ENCODE peak calls at places on chromosomes 12 and 14, in six cellular contexts. Y, Z, S, M, F and H are unnamed samples.

GRCh38 chr14:88553886-88554457 is 835 bp downstream of the PTPN21 start:
- DNase-seq in Y (peak; percentile 19), Z (no peak), S (peak; percentile 33), M (no peak), F (peak; percentile 36), H (no peak)

GRCh38 chr12:80230068-80230467 is 130.7 kb downstream of the OTOGL start:
- DNase-seq in Y (no peak), Z (no peak), S (peak; percentile 86), M (no peak), F (no peak), H (no peak)

GRCh38 chr12:69309461-69309860 is 38.7 kb upstream of the LYZ start:
- DNase-seq in Y (no peak), Z (peak; percentile 19), S (peak; percentile 20), M (no peak), F (peak; percentile 3), H (no peak)

GRCh38 chr12:82182601-82183000 is 175.6 kb downstream of the CCDC59 start:
- DNase-seq in Y (no peak), Z (no peak), S (peak; percentile 8), M (no peak), F (no peak), H (no peak)

GRCh38 chr14:74579447-74580274 is 32.4 kb downstream of the LTBP2 start:
- DNase-seq in Y (peak; percentile 93), Z (no peak), S (peak; percentile 88), M (peak; percentile 12), F (peak; percentile 85), H (no peak)

GRCh38 chr14:58557242-58557641 is 80.5 kb upstream of the DACT1 start:
- DNase-seq in Y (no peak), Z (no peak), S (peak; percentile 56), M (no peak), F (no peak), H (no peak)

GRCh38 chr14:24146622-24146977 is 190 bp upstream of the PSME2 start:
- DNase-seq in Y (peak; percentile 93), Z (peak; percentile 95), S (peak; percentile 99), M (peak; percentile 100), F (peak; percentile 99), H (peak; percentile 85)

GRCh38 chr12:45312012-45312411 is 96.1 kb downstream of the ANO6 start:
- DNase-seq in Y (no peak), Z (no peak), S (no peak), M (no peak), F (no peak), H (no peak)

GRCh38 chr12:133108150-133108549 is 21.9 kb downstream of the ZNF891 start:
- DNase-seq in Y (no peak), Z (no peak), S (no peak), M (no peak), F (no peak), H (no peak)

GRCh38 chr14:45252356-45253069 is 489 bp downstream of the MIS18BP1 start:
- DNase-seq in Y (peak; percentile 22), Z (peak; percentile 39), S (no peak), M (no peak), F (peak; percentile 16), H (no peak)

GRCh38 chr12:6831021-6831420 is 2.8 kb downstream of the P3H3 start:
- DNase-seq in Y (no peak), Z (no peak), S (no peak), M (no peak), F (no peak), H (no peak)

GRCh38 chr12:6830286-6830892 is 2.2 kb downstream of the P3H3 start:
- DNase-seq in Y (no peak), Z (no peak), S (no peak), M (no peak), F (no peak), H (no peak)

GRCh38 chr12:6828671-6829531 is 694 bp downstream of the P3H3 start:
- DNase-seq in Y (peak; percentile 39), Z (peak; percentile 49), S (peak; percentile 71), M (no peak), F (peak; percentile 58), H (no peak)

GRCh38 chr12:6827982-6828670 is at the start of gene P3H3:
- DNase-seq in Y (peak; percentile 63), Z (peak; percentile 47), S (peak; percentile 39), M (peak; percentile 23), F (peak; percentile 63), H (no peak)

DNA sequence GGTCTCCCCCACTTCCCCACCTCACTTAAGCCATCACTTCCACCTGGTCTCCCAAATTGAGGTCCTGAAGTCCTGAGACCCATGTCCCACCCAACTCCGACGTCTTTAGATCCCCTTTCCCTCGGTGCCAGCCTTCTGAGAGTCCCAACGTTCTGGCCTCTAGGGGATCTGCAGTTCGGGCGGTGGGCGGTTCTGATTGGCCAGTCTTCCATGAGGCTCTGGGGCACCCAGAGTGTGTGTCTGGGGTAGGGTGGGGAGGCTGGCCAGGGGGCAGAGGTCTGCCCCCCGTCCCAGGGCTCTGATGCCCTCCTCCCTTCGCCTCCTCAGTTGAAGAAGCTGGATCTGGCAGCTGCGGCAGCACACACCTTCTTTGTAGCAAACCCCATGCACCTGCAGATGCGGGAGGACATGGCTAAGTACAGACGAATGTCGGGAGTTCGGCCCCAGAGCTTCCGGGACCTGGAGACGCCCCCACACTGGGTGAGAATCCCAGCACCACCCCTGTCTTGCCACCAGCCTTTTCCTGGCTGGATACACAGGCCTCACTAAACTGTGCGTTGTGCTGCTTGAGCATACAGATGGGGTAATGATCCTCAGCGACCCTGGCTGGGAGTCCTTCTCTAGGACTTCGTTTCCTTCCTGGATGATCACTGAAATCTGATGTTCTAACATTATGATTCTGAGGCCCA is 1.5 kb downstream of the P3H3 start:
- DNase-seq in Y (peak; percentile 21), Z (peak; percentile 31), S (no peak), M (peak; percentile 66), F (no peak), H (no peak)
- TF ChIP-seq CTCF in Y (peak; percentile 12), Z (no peak), S (peak; percentile 53), M (peak; percentile 38), F (peak; percentile 20), H (peak; percentile 20)

GRCh38 chr12:29008786-29009185 is 140.3 kb upstream of the FAR2 start:
- DNase-seq in Y (no peak), Z (no peak), S (no peak), M (no peak), F (no peak), H (no peak)
- H3K4me3 ChIP-seq in Y (no peak overlapping the region), Z (no peak overlapping the region), S (no peak overlapping the region), M (no peak overlapping the region), F (no peak overlapping the region), H (no peak overlapping the region)

GRCh38 chr14:90539996-90540395 is 143.2 kb downstream of the CALM1 start:
- DNase-seq in Y (no peak), Z (no peak), S (no peak), M (no peak), F (no peak), H (no peak)
- TF ChIP-seq CTCF in Y (no peak), Z (no peak), S (no peak), M (no peak), F (no peak), H (no peak)

GRCh38 chr14:64233791-64234190 is 60.4 kb downstream of the ESR2 start:
- DNase-seq in Y (no peak), Z (no peak), S (peak; percentile 41), M (no peak), F (no peak), H (no peak)

GRCh38 chr14:64235652-64236640 is 58.2 kb downstream of the ESR2 start:
- DNase-seq in Y (no peak), Z (no peak), S (no peak), M (no peak), F (no peak), H (no peak)

GRCh38 chr14:64232095-64232830 is 61.9 kb downstream of the ESR2 start:
- DNase-seq in Y (peak; percentile 96), Z (no peak), S (peak; percentile 95), M (no peak), F (peak; percentile 76), H (peak; percentile 27)

GRCh38 chr14:64232944-64233343 is 61.2 kb downstream of the ESR2 start:
- DNase-seq in Y (no peak), Z (no peak), S (no peak), M (no peak), F (no peak), H (no peak)

GRCh38 chr14:64234877-64235651 is 59.1 kb downstream of the ESR2 start:
- DNase-seq in Y (peak; percentile 57), Z (no peak), S (peak; percentile 76), M (no peak), F (peak; percentile 42), H (no peak)
- H3K4me3 ChIP-seq in Y (no peak overlapping the region), Z (no peak overlapping the region), S (no peak overlapping the region), M (no peak overlapping the region), F (no peak overlapping the region), H (no peak overlapping the region)

GRCh38 chr14:70665448-70666363 is 24.0 kb downstream of the TTC9 start:
- DNase-seq in Y (no peak), Z (no peak), S (peak; percentile 20), M (no peak), F (no peak), H (no peak)
- TF ChIP-seq CTCF in Y (no peak), Z (no peak), S (no peak), M (no peak), F (no peak), H (no peak)

GRCh38 chr14:100106260-100106659 is 41.0 kb downstream of the EVL start:
- DNase-seq in Y (no peak), Z (no peak), S (no peak), M (no peak), F (no peak), H (no peak)

GRCh38 chr14:100103261-100104005 is 38.2 kb downstream of the EVL start:
- DNase-seq in Y (peak; percentile 51), Z (no peak), S (peak; percentile 57), M (no peak), F (peak; percentile 83), H (no peak)

GRCh38 chr14:100104006-100104352 is 38.8 kb downstream of the EVL start:
- DNase-seq in Y (no peak), Z (no peak), S (no peak), M (no peak), F (no peak), H (no peak)

GRCh38 chr14:100105357-100106169 is 40.3 kb downstream of the EVL start:
- DNase-seq in Y (no peak), Z (no peak), S (no peak), M (no peak), F (no peak), H (no peak)

GRCh38 chr14:100104523-100105300 is 39.5 kb downstream of the EVL start:
- DNase-seq in Y (peak; percentile 47), Z (no peak), S (peak; percentile 79), M (no peak), F (no peak), H (peak; percentile 42)
- H3K4me3 ChIP-seq in Y (no peak overlapping the region), Z (no peak overlapping the region), S (no peak overlapping the region), M (no peak overlapping the region), F (no peak overlapping the region), H (no peak overlapping the region)